ENCODE peak calls at places on chromosomes 7 and 10, in four cellular contexts. V is left ventricle myocardium superior, C is caudate nucleus, U is ecto neural progenitor cell. J is an unnamed sample.
A peak's percentile ranks its signal among the peaks of the same experiment; 100 is the strongest.

GRCh38 chr10:63236113-63236935 is 103.2 kb downstream of the NRBF2 start:
- DNase-seq in V (no peak), C (no peak), U (no peak), J (no peak)

GRCh38 chr7:35705932-35706461 is 11.1 kb upstream of the HERPUD2 start:
- DNase-seq in V (no peak), C (no peak), U (no peak), J (no peak)

GRCh38 chr10:110400173-110400947 is 95.6 kb upstream of the SMNDC1 start:
- DNase-seq in V (no peak), C (no peak), U (no peak), J (no peak)

GRCh38 chr7:15167912-15168311 is 265.4 kb upstream of the DGKB start:
- DNase-seq in V (no peak), C (no peak), U (no peak), J (no peak)

GRCh38 chr7:123881300-123881699 is 36.3 kb downstream of the HYAL4 start:
- DNase-seq in V (no peak), C (no peak), U (no peak), J (no peak)

GRCh38 chr7:43113622-43114450 is 1.4 kb downstream of the HECW1 start:
- DNase-seq in V (peak; percentile 29), C (peak; percentile 70), U (no peak), J (no peak)

GRCh38 chr7:151087247-151088018 is 1.2 kb downstream of the AGAP3 start:
- DNase-seq in V (peak; percentile 87), C (peak; percentile 67), U (peak; percentile 74), J (no peak)

GRCh38 chr7:70142247-70142932 is 544.1 kb downstream of the AUTS2 start:
- DNase-seq in V (no peak), C (no peak), U (no peak), J (no peak)

GRCh38 chr10:125441151-125441550 is 241.8 kb downstream of the TEX36 start:
- DNase-seq in V (no peak), C (no peak), U (no peak), J (no peak)

GRCh38 chr7:149161241-149161848 is 14.1 kb downstream of the ZNF398 start:
- DNase-seq in V (no peak), C (no peak), U (no peak), J (no peak)

GRCh38 chr7:45236666-45237065 is 79.1 kb downstream of the RAMP3 start:
- DNase-seq in V (no peak), C (no peak), U (no peak), J (no peak)

GRCh38 chr10:125709553-125710266 is 9.8 kb upstream of the EDRF1 start:
- DNase-seq in V (no peak), C (no peak), U (no peak), J (no peak)

GRCh38 chr7:52017802-52018679 is 701.4 kb upstream of the COBL start:
- DNase-seq in V (no peak), C (no peak), U (peak; percentile 78), J (peak; percentile 82)

GRCh38 chr7:73869011-73869785 is 8.2 kb downstream of the TMEM270 start:
- DNase-seq in V (no peak), C (no peak), U (no peak), J (peak; percentile 25)

GRCh38 chr7:21461282-21461681 is 33.4 kb downstream of the SP4 start:
- DNase-seq in V (no peak), C (no peak), U (no peak), J (no peak)

GRCh38 chr10:123883921-123884320 is 7.7 kb downstream of the CPXM2 start:
- DNase-seq in V (no peak), C (no peak), U (no peak), J (no peak)